ENCODE peak calls at places on chromosomes 16 and 17, in eight cellular contexts. One of them, this sample, is unnamed.

GRCh38 chr16:50742521-50743150 is 750 bp downstream of the CYLD start:
- DNase-seq in upper lobe of left lung: no peak
- DNase-seq in A549: no peak
- DNase-seq in Peyer's patch: peak; percentile 64
- DNase-seq in sigmoid colon: no peak
- DNase-seq in uterus: peak; percentile 27
- DNase-seq in endothelial cell of umbilical vein: peak; percentile 20
- DNase-seq in ovary: peak; percentile 62
- DNase-seq in this sample: peak; percentile 89

GRCh38 chr17:39752241-39752831 is 14.6 kb downstream of the GRB7 start:
- DNase-seq in upper lobe of left lung: peak; percentile 28
- DNase-seq in A549: no peak
- DNase-seq in Peyer's patch: peak; percentile 24
- DNase-seq in sigmoid colon: peak; percentile 50
- DNase-seq in uterus: no peak
- DNase-seq in endothelial cell of umbilical vein: no peak
- DNase-seq in ovary: no peak
- DNase-seq in this sample: no peak

GRCh38 chr17:39929657-39930407 is 2.3 kb downstream of the LRRC3C start:
- DNase-seq in upper lobe of left lung: no peak
- DNase-seq in A549: peak; percentile 36
- DNase-seq in Peyer's patch: no peak
- DNase-seq in sigmoid colon: no peak
- DNase-seq in uterus: no peak
- DNase-seq in endothelial cell of umbilical vein: no peak
- DNase-seq in ovary: no peak
- DNase-seq in this sample: no peak

GRCh38 chr16:16162591-16162990 is 60.7 kb downstream of the ABCC6 start:
- DNase-seq in upper lobe of left lung: no peak
- DNase-seq in A549: no peak
- DNase-seq in Peyer's patch: no peak
- DNase-seq in sigmoid colon: no peak
- DNase-seq in uterus: no peak
- DNase-seq in endothelial cell of umbilical vein: no peak
- DNase-seq in ovary: no peak
- DNase-seq in this sample: no peak

GRCh38 chr16:4057439-4057877 is 58.8 kb downstream of the ADCY9 start:
- DNase-seq in upper lobe of left lung: no peak
- DNase-seq in A549: no peak
- DNase-seq in Peyer's patch: no peak
- DNase-seq in sigmoid colon: peak; percentile 41
- DNase-seq in uterus: no peak
- DNase-seq in endothelial cell of umbilical vein: no peak
- DNase-seq in ovary: no peak
- DNase-seq in this sample: no peak

GRCh38 chr17:9780552-9780951 is 10.8 kb downstream of the DHRS7C start:
- DNase-seq in upper lobe of left lung: no peak
- DNase-seq in A549: no peak
- DNase-seq in Peyer's patch: no peak
- DNase-seq in sigmoid colon: no peak
- DNase-seq in uterus: no peak
- DNase-seq in endothelial cell of umbilical vein: no peak
- DNase-seq in ovary: no peak
- DNase-seq in this sample: no peak

GRCh38 chr17:38898812-38899348 is 26.5 kb upstream of the LASP1NB start:
- DNase-seq in upper lobe of left lung: no peak
- DNase-seq in A549: no peak
- DNase-seq in Peyer's patch: peak; percentile 77
- DNase-seq in sigmoid colon: no peak
- DNase-seq in uterus: no peak
- DNase-seq in endothelial cell of umbilical vein: peak; percentile 41
- DNase-seq in ovary: no peak
- DNase-seq in this sample: no peak

GRCh38 chr16:1771072-1771863 is at the start of gene NME3:
- DNase-seq in upper lobe of left lung: peak; percentile 98
- DNase-seq in A549: peak; percentile 76
- DNase-seq in Peyer's patch: peak; percentile 90
- DNase-seq in sigmoid colon: peak; percentile 88
- DNase-seq in uterus: peak; percentile 59
- DNase-seq in endothelial cell of umbilical vein: peak; percentile 60
- DNase-seq in ovary: peak; percentile 81
- DNase-seq in this sample: peak; percentile 97

GRCh38 chr17:1783834-1784611 is 22.2 kb downstream of the SERPINF1 start:
- DNase-seq in upper lobe of left lung: no peak
- DNase-seq in A549: peak; percentile 77
- DNase-seq in Peyer's patch: no peak
- DNase-seq in sigmoid colon: peak; percentile 95
- DNase-seq in uterus: peak; percentile 97
- DNase-seq in endothelial cell of umbilical vein: peak; percentile 80
- DNase-seq in ovary: peak; percentile 81
- DNase-seq in this sample: peak; percentile 97

GRCh38 chr17:79933863-79934652 is 94.8 kb upstream of the CBX4 start:
- DNase-seq in upper lobe of left lung: peak; percentile 63
- DNase-seq in A549: peak; percentile 60
- DNase-seq in Peyer's patch: peak; percentile 79
- DNase-seq in sigmoid colon: no peak
- DNase-seq in uterus: no peak
- DNase-seq in endothelial cell of umbilical vein: peak; percentile 68
- DNase-seq in ovary: no peak
- DNase-seq in this sample: no peak

GRCh38 chr17:70295329-70295728 is 126.0 kb downstream of the KCNJ2 start:
- DNase-seq in upper lobe of left lung: no peak
- DNase-seq in A549: no peak
- DNase-seq in Peyer's patch: no peak
- DNase-seq in sigmoid colon: no peak
- DNase-seq in uterus: no peak
- DNase-seq in endothelial cell of umbilical vein: no peak
- DNase-seq in ovary: no peak
- DNase-seq in this sample: no peak

GRCh38 chr16:74309789-74310781 is 13.5 kb downstream of the PSMD7 start:
- DNase-seq in upper lobe of left lung: no peak
- DNase-seq in A549: peak; percentile 57
- DNase-seq in Peyer's patch: no peak
- DNase-seq in sigmoid colon: no peak
- DNase-seq in uterus: no peak
- DNase-seq in endothelial cell of umbilical vein: peak; percentile 49
- DNase-seq in ovary: no peak
- DNase-seq in this sample: no peak

GRCh38 chr17:29844339-29845048 is 85.5 kb downstream of the SSH2 start:
- DNase-seq in upper lobe of left lung: no peak
- DNase-seq in A549: no peak
- DNase-seq in Peyer's patch: no peak
- DNase-seq in sigmoid colon: no peak
- DNase-seq in uterus: no peak
- DNase-seq in endothelial cell of umbilical vein: peak; percentile 31
- DNase-seq in ovary: no peak
- DNase-seq in this sample: no peak

GRCh38 chr17:58376472-58376921 is 24.5 kb upstream of the SUPT4H1 start:
- DNase-seq in upper lobe of left lung: no peak
- DNase-seq in A549: no peak
- DNase-seq in Peyer's patch: no peak
- DNase-seq in sigmoid colon: no peak
- DNase-seq in uterus: no peak
- DNase-seq in endothelial cell of umbilical vein: no peak
- DNase-seq in ovary: no peak
- DNase-seq in this sample: no peak

GRCh38 chr17:58375811-58376210 is 23.8 kb upstream of the SUPT4H1 start:
- DNase-seq in upper lobe of left lung: no peak
- DNase-seq in A549: no peak
- DNase-seq in Peyer's patch: no peak
- DNase-seq in sigmoid colon: no peak
- DNase-seq in uterus: no peak
- DNase-seq in endothelial cell of umbilical vein: no peak
- DNase-seq in ovary: no peak
- DNase-seq in this sample: no peak

GRCh38 chr17:58378895-58379824 is 27.2 kb upstream of the SUPT4H1 start:
- DNase-seq in upper lobe of left lung: no peak
- DNase-seq in A549: no peak
- DNase-seq in Peyer's patch: no peak
- DNase-seq in sigmoid colon: no peak
- DNase-seq in uterus: no peak
- DNase-seq in endothelial cell of umbilical vein: no peak
- DNase-seq in ovary: no peak
- DNase-seq in this sample: no peak

GRCh38 chr17:58377005-58377660 is 25.1 kb upstream of the SUPT4H1 start:
- DNase-seq in upper lobe of left lung: no peak
- DNase-seq in A549: no peak
- DNase-seq in Peyer's patch: no peak
- DNase-seq in sigmoid colon: no peak
- DNase-seq in uterus: no peak
- DNase-seq in endothelial cell of umbilical vein: no peak
- DNase-seq in ovary: no peak
- DNase-seq in this sample: no peak

DNA sequence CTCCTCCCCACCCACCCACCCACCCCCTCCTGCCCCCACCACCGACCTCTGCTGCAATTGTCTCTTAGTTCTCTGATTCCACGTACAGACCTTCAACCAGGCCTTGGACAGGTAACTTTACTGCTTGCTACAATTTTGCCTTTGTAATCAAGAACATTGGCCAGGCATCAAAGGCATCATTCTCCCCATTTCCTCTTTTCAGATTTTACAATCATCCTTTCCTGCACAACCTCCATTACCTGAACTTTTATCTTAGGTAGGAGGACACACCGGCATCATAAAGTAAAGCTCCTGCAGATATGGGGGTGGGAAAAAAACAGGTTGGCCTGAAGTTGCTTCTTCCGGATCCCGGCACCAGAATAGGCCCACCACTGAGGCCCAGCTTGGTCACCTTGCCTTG is 25.7 kb upstream of the SUPT4H1 start:
- DNase-seq in upper lobe of left lung: no peak
- DNase-seq in A549: no peak
- DNase-seq in Peyer's patch: no peak
- DNase-seq in sigmoid colon: no peak
- DNase-seq in uterus: no peak
- DNase-seq in endothelial cell of umbilical vein: no peak
- DNase-seq in ovary: no peak
- DNase-seq in this sample: no peak
- TF ChIP-seq POLR2A in upper lobe of left lung: no peak
- TF ChIP-seq POLR2A in A549: no peak
- TF ChIP-seq POLR2A in Peyer's patch: no peak
- TF ChIP-seq POLR2A in sigmoid colon: no peak
- TF ChIP-seq POLR2A in uterus: no peak
- TF ChIP-seq POLR2A in endothelial cell of umbilical vein: no peak
- TF ChIP-seq POLR2A in ovary: no peak
- TF ChIP-seq POLR2A in this sample: no peak

GRCh38 chr16:57620316-57621231 is 7.9 kb upstream of the ADGRG1 start:
- DNase-seq in upper lobe of left lung: peak; percentile 64
- DNase-seq in A549: no peak
- DNase-seq in Peyer's patch: peak; percentile 66
- DNase-seq in sigmoid colon: peak; percentile 49
- DNase-seq in uterus: peak; percentile 12
- DNase-seq in endothelial cell of umbilical vein: no peak
- DNase-seq in ovary: no peak
- DNase-seq in this sample: no peak
- TF ChIP-seq POLR2A in upper lobe of left lung: no peak
- TF ChIP-seq POLR2A in A549: no peak
- TF ChIP-seq POLR2A in Peyer's patch: no peak
- TF ChIP-seq POLR2A in sigmoid colon: no peak
- TF ChIP-seq POLR2A in uterus: no peak
- TF ChIP-seq POLR2A in endothelial cell of umbilical vein: no peak
- TF ChIP-seq POLR2A in ovary: no peak
- TF ChIP-seq POLR2A in this sample: no peak

GRCh38 chr17:8665681-8666080 is 35.2 kb upstream of the MYH10 start:
- DNase-seq in upper lobe of left lung: no peak
- DNase-seq in A549: no peak
- DNase-seq in Peyer's patch: no peak
- DNase-seq in sigmoid colon: no peak
- DNase-seq in uterus: no peak
- DNase-seq in endothelial cell of umbilical vein: no peak
- DNase-seq in ovary: no peak
- DNase-seq in this sample: no peak

GRCh38 chr17:8662973-8663372 is 32.4 kb upstream of the MYH10 start:
- DNase-seq in upper lobe of left lung: no peak
- DNase-seq in A549: no peak
- DNase-seq in Peyer's patch: no peak
- DNase-seq in sigmoid colon: no peak
- DNase-seq in uterus: no peak
- DNase-seq in endothelial cell of umbilical vein: no peak
- DNase-seq in ovary: no peak
- DNase-seq in this sample: no peak

GRCh38 chr17:8659758-8660410 is 29.4 kb upstream of the MYH10 start:
- DNase-seq in upper lobe of left lung: no peak
- DNase-seq in A549: no peak
- DNase-seq in Peyer's patch: no peak
- DNase-seq in sigmoid colon: no peak
- DNase-seq in uterus: no peak
- DNase-seq in endothelial cell of umbilical vein: no peak
- DNase-seq in ovary: no peak
- DNase-seq in this sample: no peak

GRCh38 chr17:8664426-8665105 is 34.0 kb upstream of the MYH10 start:
- DNase-seq in upper lobe of left lung: no peak
- DNase-seq in A549: no peak
- DNase-seq in Peyer's patch: no peak
- DNase-seq in sigmoid colon: no peak
- DNase-seq in uterus: no peak
- DNase-seq in endothelial cell of umbilical vein: no peak
- DNase-seq in ovary: no peak
- DNase-seq in this sample: no peak

DNA sequence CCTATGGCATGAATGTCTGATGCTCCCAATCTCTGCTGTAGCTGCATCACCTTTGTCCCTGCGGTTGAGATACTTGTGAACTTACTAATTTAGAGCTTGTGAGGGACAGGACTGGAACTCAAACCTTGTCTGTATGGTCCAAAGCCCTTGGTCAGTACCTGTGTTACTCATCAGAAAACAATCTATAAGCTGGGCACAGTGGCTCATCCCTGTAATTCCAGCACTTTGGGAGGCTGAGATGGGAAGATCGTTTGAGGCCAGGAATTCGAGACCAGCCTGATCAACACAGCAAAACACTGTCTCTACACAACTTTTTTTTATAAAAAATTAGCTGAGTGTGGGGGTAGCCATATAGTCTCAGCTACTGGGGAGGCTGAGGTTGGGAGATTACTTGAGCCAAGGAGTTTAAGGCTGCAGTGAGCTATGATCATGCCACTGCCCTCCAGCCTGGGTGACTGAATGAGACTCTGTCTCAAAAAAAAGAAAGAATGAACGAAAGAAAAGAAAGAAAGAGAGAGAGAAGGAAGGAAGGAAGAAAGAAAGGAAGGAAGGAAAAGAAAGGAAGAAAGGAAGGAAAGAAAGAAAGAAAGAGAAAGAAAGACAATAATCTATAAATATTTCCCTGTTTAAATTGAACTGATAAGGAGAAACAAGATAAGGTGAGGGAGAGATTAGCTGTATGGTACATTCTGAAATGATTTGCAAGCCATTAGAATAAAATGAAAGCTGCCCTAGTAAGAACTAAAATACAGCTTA is 31.7 kb upstream of the MYH10 start:
- DNase-seq in upper lobe of left lung: no peak
- DNase-seq in A549: no peak
- DNase-seq in Peyer's patch: no peak
- DNase-seq in sigmoid colon: no peak
- DNase-seq in uterus: no peak
- DNase-seq in endothelial cell of umbilical vein: no peak
- DNase-seq in ovary: no peak
- DNase-seq in this sample: no peak
- TF ChIP-seq POLR2A in upper lobe of left lung: no peak
- TF ChIP-seq POLR2A in A549: no peak
- TF ChIP-seq POLR2A in Peyer's patch: no peak
- TF ChIP-seq POLR2A in sigmoid colon: no peak
- TF ChIP-seq POLR2A in uterus: no peak
- TF ChIP-seq POLR2A in endothelial cell of umbilical vein: no peak
- TF ChIP-seq POLR2A in ovary: no peak
- TF ChIP-seq POLR2A in this sample: no peak

GRCh38 chr17:75131278-75132017 is at the start of gene NT5C:
- DNase-seq in upper lobe of left lung: peak; percentile 95
- DNase-seq in A549: peak; percentile 85
- DNase-seq in Peyer's patch: peak; percentile 93
- DNase-seq in sigmoid colon: peak; percentile 91
- DNase-seq in uterus: peak; percentile 80
- DNase-seq in endothelial cell of umbilical vein: peak; percentile 73
- DNase-seq in ovary: peak; percentile 84
- DNase-seq in this sample: no peak
- TF ChIP-seq POLR2A in upper lobe of left lung: peak; percentile 13
- TF ChIP-seq POLR2A in A549: peak; percentile 72
- TF ChIP-seq POLR2A in Peyer's patch: peak; percentile 69
- TF ChIP-seq POLR2A in sigmoid colon: no peak
- TF ChIP-seq POLR2A in uterus: no peak
- TF ChIP-seq POLR2A in endothelial cell of umbilical vein: peak; percentile 83
- TF ChIP-seq POLR2A in ovary: peak; percentile 69
- TF ChIP-seq POLR2A in this sample: no peak

This sample was measured in esophagus muscularis mucosa.